ENCODE peak calls at places on chromosomes 13 and 19, in ten cellular contexts. One of them, this sample, is unnamed.

GRCh38 chr13:97844151-97844550 is 109.3 kb upstream of the IPO5 start:
- DNase-seq in NCI-H1436: no peak
- DNase-seq in T-helper 9 cell: no peak
- DNase-seq in HS-5: no peak
- DNase-seq in Karpas-422: no peak
- DNase-seq in PC-3: no peak
- DNase-seq in left colon: no peak
- DNase-seq in AG10803: no peak
- DNase-seq in stimulated activated CD4-positive, alpha-beta T cell treated with anti-CD3 and anti-CD28 coated beads, Interleukin-2, amount 100 ng/mL, for 48 hours: no peak
- DNase-seq in effector memory CD8-positive, alpha-beta T cell: no peak
- DNase-seq in this sample: no peak

GRCh38 chr13:33353646-33354045 is 68.1 kb upstream of the STARD13 start:
- DNase-seq in PC-3: no peak
- DNase-seq in Karpas-422: no peak
- DNase-seq in T-helper 9 cell: no peak
- DNase-seq in HS-5: no peak
- DNase-seq in effector memory CD8-positive, alpha-beta T cell: no peak
- DNase-seq in NCI-H1436: no peak
- DNase-seq in stimulated activated CD4-positive, alpha-beta T cell treated with anti-CD3 and anti-CD28 coated beads, Interleukin-2, amount 100 ng/mL, for 48 hours: no peak
- DNase-seq in left colon: no peak
- DNase-seq in AG10803: no peak
- DNase-seq in this sample: no peak

GRCh38 chr13:30355405-30355741 is 48.0 kb upstream of the KATNAL1 start:
- DNase-seq in effector memory CD8-positive, alpha-beta T cell: no peak
- DNase-seq in NCI-H1436: no peak
- DNase-seq in HS-5: no peak
- DNase-seq in PC-3: no peak
- DNase-seq in left colon: peak
- DNase-seq in T-helper 9 cell: no peak
- DNase-seq in stimulated activated CD4-positive, alpha-beta T cell treated with anti-CD3 and anti-CD28 coated beads, Interleukin-2, amount 100 ng/mL, for 48 hours: no peak
- DNase-seq in AG10803: no peak
- DNase-seq in Karpas-422: peak
- DNase-seq in this sample: no peak

GRCh38 chr19:6714749-6715555 is 5.5 kb downstream of the C3 start:
- DNase-seq in PC-3: no peak
- DNase-seq in NCI-H1436: no peak
- DNase-seq in left colon: no peak
- DNase-seq in T-helper 9 cell: no peak
- DNase-seq in HS-5: no peak
- DNase-seq in effector memory CD8-positive, alpha-beta T cell: no peak
- DNase-seq in Karpas-422: no peak
- DNase-seq in stimulated activated CD4-positive, alpha-beta T cell treated with anti-CD3 and anti-CD28 coated beads, Interleukin-2, amount 100 ng/mL, for 48 hours: no peak
- DNase-seq in AG10803: no peak
- DNase-seq in this sample: no peak

GRCh38 chr13:97974773-97975172 is 21.3 kb downstream of the IPO5 start:
- DNase-seq in HS-5: no peak
- DNase-seq in T-helper 9 cell: no peak
- DNase-seq in NCI-H1436: no peak
- DNase-seq in stimulated activated CD4-positive, alpha-beta T cell treated with anti-CD3 and anti-CD28 coated beads, Interleukin-2, amount 100 ng/mL, for 48 hours: no peak
- DNase-seq in Karpas-422: no peak
- DNase-seq in AG10803: peak
- DNase-seq in left colon: no peak
- DNase-seq in PC-3: no peak
- DNase-seq in effector memory CD8-positive, alpha-beta T cell: no peak
- DNase-seq in this sample: no peak

GRCh38 chr19:30529876-30530275 is 157.7 kb downstream of the ZNF536 start:
- DNase-seq in Karpas-422: no peak
- DNase-seq in HS-5: no peak
- DNase-seq in PC-3: no peak
- DNase-seq in left colon: no peak
- DNase-seq in stimulated activated CD4-positive, alpha-beta T cell treated with anti-CD3 and anti-CD28 coated beads, Interleukin-2, amount 100 ng/mL, for 48 hours: no peak
- DNase-seq in NCI-H1436: no peak
- DNase-seq in AG10803: no peak
- DNase-seq in effector memory CD8-positive, alpha-beta T cell: no peak
- DNase-seq in T-helper 9 cell: no peak
- DNase-seq in this sample: no peak

GRCh38 chr19:1608414-1609391 is 3.4 kb upstream of the UQCR11 start:
- DNase-seq in NCI-H1436: no peak
- DNase-seq in AG10803: no peak
- DNase-seq in effector memory CD8-positive, alpha-beta T cell: peak
- DNase-seq in left colon: peak
- DNase-seq in HS-5: no peak
- DNase-seq in stimulated activated CD4-positive, alpha-beta T cell treated with anti-CD3 and anti-CD28 coated beads, Interleukin-2, amount 100 ng/mL, for 48 hours: no peak
- DNase-seq in PC-3: peak
- DNase-seq in T-helper 9 cell: peak
- DNase-seq in Karpas-422: peak
- DNase-seq in this sample: no peak

GRCh38 chr19:7488736-7489353 is at the start of gene PEX11G:
- DNase-seq in T-helper 9 cell: peak
- DNase-seq in Karpas-422: peak
- DNase-seq in stimulated activated CD4-positive, alpha-beta T cell treated with anti-CD3 and anti-CD28 coated beads, Interleukin-2, amount 100 ng/mL, for 48 hours: peak
- DNase-seq in left colon: peak
- DNase-seq in PC-3: peak
- DNase-seq in NCI-H1436: peak
- DNase-seq in HS-5: peak
- DNase-seq in effector memory CD8-positive, alpha-beta T cell: peak
- DNase-seq in AG10803: peak
- DNase-seq in this sample: peak

GRCh38 chr19:8302357-8302691 is 5.8 kb downstream of the CD320 start:
- DNase-seq in left colon: peak
- DNase-seq in NCI-H1436: no peak
- DNase-seq in PC-3: no peak
- DNase-seq in T-helper 9 cell: no peak
- DNase-seq in HS-5: no peak
- DNase-seq in Karpas-422: no peak
- DNase-seq in stimulated activated CD4-positive, alpha-beta T cell treated with anti-CD3 and anti-CD28 coated beads, Interleukin-2, amount 100 ng/mL, for 48 hours: no peak
- DNase-seq in AG10803: no peak
- DNase-seq in effector memory CD8-positive, alpha-beta T cell: no peak
- DNase-seq in this sample: no peak

GRCh38 chr19:38952395-38953165 is 21.8 kb downstream of the MRPS12 start:
- DNase-seq in PC-3: peak
- DNase-seq in Karpas-422: peak
- DNase-seq in AG10803: no peak
- DNase-seq in T-helper 9 cell: no peak
- DNase-seq in NCI-H1436: peak
- DNase-seq in HS-5: no peak
- DNase-seq in stimulated activated CD4-positive, alpha-beta T cell treated with anti-CD3 and anti-CD28 coated beads, Interleukin-2, amount 100 ng/mL, for 48 hours: no peak
- DNase-seq in effector memory CD8-positive, alpha-beta T cell: peak
- DNase-seq in left colon: peak
- DNase-seq in this sample: peak

GRCh38 chr13:111177081-111177711 is 62.1 kb downstream of the ARHGEF7 start:
- DNase-seq in NCI-H1436: no peak
- DNase-seq in stimulated activated CD4-positive, alpha-beta T cell treated with anti-CD3 and anti-CD28 coated beads, Interleukin-2, amount 100 ng/mL, for 48 hours: no peak
- DNase-seq in effector memory CD8-positive, alpha-beta T cell: peak
- DNase-seq in PC-3: no peak
- DNase-seq in AG10803: peak
- DNase-seq in left colon: peak
- DNase-seq in Karpas-422: no peak
- DNase-seq in T-helper 9 cell: peak
- DNase-seq in HS-5: no peak
- DNase-seq in this sample: no peak

This sample was measured in NCI-H2107.